ENCODE peak calls at places on chromosome 9, in five cellular contexts. One of them, this sample, is unnamed.

GRCh38 chr9:111599092-111599947 is at the start of gene PTGR1:
- DNase-seq in fibroblast of lung: peak; percentile 93
- DNase-seq in EL: peak; percentile 90
- DNase-seq in stromal cell of bone marrow: peak; percentile 77
- DNase-seq in GM10248: peak; percentile 60
- DNase-seq in this sample: peak; percentile 78

GRCh38 chr9:133643978-133644760 is 8.0 kb downstream of the DBH start:
- DNase-seq in fibroblast of lung: no peak
- DNase-seq in EL: no peak
- DNase-seq in stromal cell of bone marrow: no peak
- DNase-seq in GM10248: no peak
- DNase-seq in this sample: no peak

GRCh38 chr9:73549991-73550390 is 398.3 kb downstream of the ANXA1 start:
- DNase-seq in fibroblast of lung: no peak
- DNase-seq in EL: no peak
- DNase-seq in stromal cell of bone marrow: no peak
- DNase-seq in GM10248: no peak
- DNase-seq in this sample: no peak

GRCh38 chr9:120891255-120891954 is 14.4 kb upstream of the PHF19 start:
- DNase-seq in fibroblast of lung: no peak
- DNase-seq in EL: no peak
- DNase-seq in stromal cell of bone marrow: no peak
- DNase-seq in GM10248: no peak
- DNase-seq in this sample: no peak

GRCh38 chr9:24801344-24801743 is 255.6 kb upstream of the IZUMO3 start:
- DNase-seq in fibroblast of lung: no peak
- DNase-seq in EL: no peak
- DNase-seq in stromal cell of bone marrow: no peak
- DNase-seq in GM10248: no peak
- DNase-seq in this sample: no peak

GRCh38 chr9:29214702-29215248 is 1641.5 kb upstream of the C9orf72 start:
- DNase-seq in fibroblast of lung: no peak
- DNase-seq in EL: no peak
- DNase-seq in stromal cell of bone marrow: no peak
- DNase-seq in GM10248: no peak
- DNase-seq in this sample: no peak

GRCh38 chr9:119963798-119964372 is 594.6 kb upstream of the BRINP1 start:
- DNase-seq in fibroblast of lung: peak; percentile 98
- DNase-seq in EL: peak; percentile 94
- DNase-seq in stromal cell of bone marrow: peak; percentile 89
- DNase-seq in GM10248: no peak
- DNase-seq in this sample: peak; percentile 65

GRCh38 chr9:92762196-92762595 is 2.4 kb downstream of the BICD2 start:
- DNase-seq in fibroblast of lung: no peak
- DNase-seq in EL: no peak
- DNase-seq in stromal cell of bone marrow: no peak
- DNase-seq in GM10248: no peak
- DNase-seq in this sample: no peak

GRCh38 chr9:74414325-74414724 is 82.8 kb upstream of the RORB start:
- DNase-seq in fibroblast of lung: no peak
- DNase-seq in EL: no peak
- DNase-seq in stromal cell of bone marrow: no peak
- DNase-seq in GM10248: no peak
- DNase-seq in this sample: no peak

GRCh38 chr9:13902286-13902685 is 411.7 kb downstream of the NFIB start:
- DNase-seq in fibroblast of lung: no peak
- DNase-seq in EL: no peak
- DNase-seq in stromal cell of bone marrow: no peak
- DNase-seq in GM10248: no peak
- DNase-seq in this sample: no peak

GRCh38 chr9:83199240-83199639 is 136.3 kb upstream of the RASEF start:
- DNase-seq in fibroblast of lung: peak; percentile 50
- DNase-seq in EL: peak; percentile 16
- DNase-seq in stromal cell of bone marrow: peak; percentile 26
- DNase-seq in GM10248: no peak
- DNase-seq in this sample: peak; percentile 19

GRCh38 chr9:105074501-105074900 is 146.5 kb upstream of the ABCA1 start:
- DNase-seq in fibroblast of lung: no peak
- DNase-seq in EL: no peak
- DNase-seq in stromal cell of bone marrow: no peak
- DNase-seq in GM10248: no peak
- DNase-seq in this sample: no peak

GRCh38 chr9:72931437-72931836 is 21.4 kb downstream of the ALDH1A1 start:
- DNase-seq in fibroblast of lung: peak; percentile 33
- DNase-seq in EL: no peak
- DNase-seq in stromal cell of bone marrow: no peak
- DNase-seq in GM10248: no peak
- DNase-seq in this sample: no peak

GRCh38 chr9:89021154-89021803 is 30.0 kb downstream of the S1PR3 start:
- DNase-seq in fibroblast of lung: peak; percentile 92
- DNase-seq in EL: peak; percentile 88
- DNase-seq in stromal cell of bone marrow: peak; percentile 77
- DNase-seq in GM10248: no peak
- DNase-seq in this sample: peak; percentile 60

This sample was measured in HTR-8/SVneo.